ENCODE peak calls at places on chromosomes 11 and 22, in five cellular contexts. Y, Z, R, C and U are unnamed samples.
A peak's percentile ranks its signal among the peaks of the same experiment; 100 is the strongest.

GRCh38 chr11:114847599-114847998 is 169.3 kb downstream of the NXPE2 start:
- DNase-seq in Y (no peak), Z (peak; percentile 77), R (no peak), C (no peak), U (no peak)

GRCh38 chr11:46361283-46362145 is 14.3 kb downstream of the DGKZ start:
- DNase-seq in Y (peak; percentile 90), Z (peak; percentile 79), R (peak; percentile 72), C (no peak), U (no peak)

GRCh38 chr11:78248903-78249302 is 60.2 kb downstream of the USP35 start:
- DNase-seq in Y (no peak), Z (no peak), R (no peak), C (no peak), U (no peak)

GRCh38 chr11:15590131-15590530 is 475.4 kb downstream of the INSC start:
- DNase-seq in Y (no peak), Z (no peak), R (no peak), C (no peak), U (no peak)

GRCh38 chr22:39960791-39961746 is 872 bp downstream of the TMA7B start:
- DNase-seq in Y (no peak), Z (no peak), R (peak; percentile 78), C (no peak), U (no peak)

GRCh38 chr22:17754233-17754925 is 19.9 kb downstream of the BID start:
- DNase-seq in Y (no peak), Z (no peak), R (no peak), C (peak; percentile 25), U (no peak)

GRCh38 chr11:72736452-72737069 is 15.6 kb downstream of the ARAP1 start:
- DNase-seq in Y (no peak), Z (no peak), R (peak; percentile 85), C (no peak), U (no peak)

GRCh38 chr22:39266398-39267030 is 21.7 kb upstream of the PDGFB start:
- DNase-seq in Y (no peak), Z (peak; percentile 48), R (no peak), C (no peak), U (no peak)

GRCh38 chr11:64854534-64855502 is 10.4 kb upstream of the CDC42BPG start:
- DNase-seq in Y (peak; percentile 95), Z (no peak), R (peak; percentile 92), C (peak; percentile 74), U (peak; percentile 94)

GRCh38 chr22:43828711-43829447 is 16.8 kb upstream of the EFCAB6 start:
- DNase-seq in Y (peak; percentile 74), Z (peak; percentile 44), R (peak; percentile 62), C (peak; percentile 65), U (peak; percentile 93)

GRCh38 chr11:17513853-17514252 is 30.4 kb downstream of the USH1C start:
- DNase-seq in Y (no peak), Z (no peak), R (no peak), C (no peak), U (no peak)

GRCh38 chr11:763073-763463 is 14.2 kb downstream of the GATD1 start:
- DNase-seq in Y (no peak), Z (no peak), R (peak; percentile 65), C (no peak), U (no peak)

GRCh38 chr11:76239483-76240142 is 33.3 kb upstream of the WNT11 start:
- DNase-seq in Y (no peak), Z (no peak), R (no peak), C (no peak), U (no peak)

GRCh38 chr22:26436903-26437515 is 7.9 kb downstream of the ASPHD2 start:
- DNase-seq in Y (no peak), Z (no peak), R (peak; percentile 62), C (no peak), U (no peak)

DNA sequence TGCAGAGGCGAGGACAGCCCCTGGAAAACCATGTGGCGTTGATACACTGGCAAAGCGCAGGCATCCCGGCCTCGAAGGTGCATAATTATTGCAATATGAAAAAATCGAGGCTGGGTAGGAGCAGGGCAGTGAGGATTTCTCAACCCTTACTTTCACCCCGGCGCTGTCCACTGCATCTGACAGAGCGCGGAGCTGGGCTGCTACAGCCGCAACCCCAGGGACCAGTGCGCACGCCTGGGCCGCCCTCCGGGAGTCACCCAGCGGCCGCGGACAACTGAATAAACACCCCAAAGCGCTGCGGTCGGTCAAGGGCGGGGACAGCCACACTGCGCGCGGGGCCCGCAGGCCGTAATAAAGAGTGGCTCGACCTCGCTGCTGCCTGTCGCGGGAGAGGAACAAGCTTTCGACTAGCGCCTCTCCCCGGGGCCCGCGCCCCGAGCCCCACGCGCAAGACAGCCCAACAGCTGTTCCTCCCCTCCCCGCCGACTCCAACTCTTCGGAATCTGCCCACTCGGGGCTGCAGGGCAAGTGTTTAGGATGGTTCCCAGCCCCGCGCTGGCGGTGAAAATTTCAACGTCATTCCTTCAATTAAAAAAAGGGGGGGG is 3.6 kb upstream of the WT1 start:
- DNase-seq in Y (no peak), Z (no peak), R (no peak), C (peak; percentile 72), U (no peak)
- H3K4me3 ChIP-seq in Y (no peak overlapping the region), Z (no peak overlapping the region), R (no peak overlapping the region), C (peak overlapping the region; percentile 87), U (no peak overlapping the region)

GRCh38 chr11:127493330-127493729 is 492.8 kb upstream of the KIRREL3 start:
- DNase-seq in Y (no peak), Z (peak; percentile 30), R (no peak), C (no peak), U (no peak)
- TF ChIP-seq CTCF in Y (no peak), Z (peak; percentile 36), R (no peak), C (no peak), U (no peak)

DNA sequence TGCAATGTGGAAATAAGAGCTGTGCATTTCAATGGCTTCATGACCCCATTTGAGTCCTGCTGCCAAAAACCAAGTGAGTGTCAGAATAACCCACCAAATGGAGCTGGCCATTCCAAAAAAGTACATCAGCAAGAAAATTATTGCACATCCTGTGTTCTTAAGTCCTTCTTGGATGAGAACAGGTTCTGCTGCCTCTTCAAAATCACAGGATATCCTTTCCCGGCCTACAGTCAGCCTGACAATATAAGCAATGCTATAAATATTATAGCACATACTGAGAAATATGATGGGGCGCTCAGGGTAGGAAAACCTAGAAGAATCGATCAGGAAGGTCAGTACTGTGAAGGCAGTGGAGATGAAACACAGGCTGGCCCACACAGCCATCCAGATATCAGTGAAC is 3.5 kb downstream of the FZD4 start:
- DNase-seq in Y (no peak), Z (no peak), R (no peak), C (no peak), U (no peak)
- H3K27ac ChIP-seq in Y (peak overlapping the region; percentile 90), Z (no peak overlapping the region), R (no peak overlapping the region), C (no peak overlapping the region), U (peak overlapping the region; percentile 8)

DNA sequence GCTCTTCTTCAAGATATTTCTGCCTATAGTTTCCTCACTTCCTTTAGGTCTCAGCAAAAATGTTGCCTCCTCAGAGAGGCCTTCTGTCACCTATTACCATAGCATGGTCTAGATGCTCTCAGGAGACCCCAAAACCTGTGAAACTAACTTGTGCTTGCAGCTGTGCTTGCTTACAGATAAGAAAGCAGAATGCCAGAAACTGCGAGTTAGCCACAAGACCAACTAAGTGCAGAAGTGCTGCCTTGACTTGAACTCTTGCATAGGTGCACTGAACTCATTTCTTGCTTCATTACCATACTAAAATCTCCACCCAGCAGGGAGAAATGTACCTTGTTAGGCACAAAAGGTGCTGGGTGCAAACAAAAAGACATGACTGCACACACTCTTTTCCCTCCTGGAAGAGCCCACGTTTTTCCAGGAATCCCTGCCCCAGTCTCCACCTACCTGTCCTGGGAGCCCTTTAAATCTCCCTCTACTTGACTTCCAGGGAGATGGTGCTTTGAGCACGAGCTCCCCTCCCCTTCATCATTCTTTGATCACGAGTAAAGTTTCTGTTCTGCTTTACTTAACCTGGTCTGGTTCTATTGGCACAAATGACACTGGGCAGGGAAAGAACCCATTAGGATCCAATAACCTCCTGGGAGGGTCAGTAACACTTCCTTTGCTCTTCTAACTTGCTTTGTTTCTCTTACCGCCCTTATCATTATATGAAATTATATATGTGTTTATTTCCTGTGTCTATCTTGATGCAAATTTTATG is 137.7 kb upstream of the DDI1 start:
- DNase-seq in Y (no peak), Z (no peak), R (no peak), C (no peak), U (no peak)
- H3K4me3 ChIP-seq in Y (no peak overlapping the region), Z (no peak overlapping the region), R (no peak overlapping the region), C (no peak overlapping the region), U (no peak overlapping the region)